ENCODE peak calls at places on chromosome 18, in eight cellular contexts. K is type B pancreatic cell, I is anterior cingulate cortex, W is left cardiac atrium, R is AML-193, Z is adipocyte, S is neural progenitor cell, V is lung. O is an unnamed sample.

GRCh38 chr18:9737814-9738160 is 29.7 kb downstream of the RAB31 start:
- DNase-seq in W (no peak), V (no peak), K (peak), Z (no peak), S (no peak), I (peak), R (no peak), O (no peak)

GRCh38 chr18:61965306-61965705 is 72.5 kb upstream of the RNF152 start:
- DNase-seq in S (no peak), V (no peak), R (no peak), K (no peak), I (no peak), Z (no peak), W (no peak), O (no peak)

GRCh38 chr18:13500891-13501887 is 225.2 kb downstream of the FAM210A start:
- DNase-seq in S (no peak), K (no peak), Z (peak), I (peak), V (peak), W (peak), R (no peak), O (peak)

GRCh38 chr18:415627-416612 is 84.6 kb downstream of the COLEC12 start:
- DNase-seq in K (no peak), I (no peak), R (no peak), V (no peak), W (no peak), Z (peak), S (no peak), O (no peak)

GRCh38 chr18:50665519-50665918 is 105.6 kb downstream of the MAPK4 start:
- DNase-seq in W (peak), I (no peak), Z (no peak), V (no peak), R (no peak), K (no peak), S (no peak), O (no peak)

GRCh38 chr18:39487932-39488331 is 1922.3 kb upstream of the CELF4 start:
- DNase-seq in S (no peak), K (no peak), R (no peak), Z (no peak), W (no peak), V (no peak), I (no peak), O (no peak)

GRCh38 chr18:62525611-62526010 is 2.8 kb downstream of the ZCCHC2 start:
- DNase-seq in Z (no peak), I (no peak), K (no peak), V (no peak), R (no peak), S (no peak), W (no peak), O (no peak)

GRCh38 chr18:5424903-5425302 is 118.9 kb downstream of the EPB41L3 start:
- DNase-seq in W (no peak), R (peak), V (no peak), S (peak), Z (peak), I (no peak), K (no peak), O (peak)

GRCh38 chr18:2978626-2979025 is 34.3 kb downstream of the LPIN2 start:
- DNase-seq in V (no peak), S (no peak), R (no peak), W (no peak), I (no peak), Z (peak), K (no peak), O (no peak)

GRCh38 chr18:70039186-70039585 is 91.5 kb upstream of the CD226 start:
- DNase-seq in Z (peak), W (no peak), I (no peak), R (no peak), V (no peak), K (no peak), S (no peak), O (no peak)

GRCh38 chr18:10055125-10055750 is 141.4 kb downstream of the VAPA start:
- DNase-seq in I (no peak), R (no peak), V (no peak), Z (no peak), W (no peak), K (no peak), S (no peak), O (no peak)

GRCh38 chr18:12283256-12283655 is 24.8 kb upstream of the TUBB6 start:
- DNase-seq in V (no peak), K (no peak), Z (no peak), W (no peak), S (peak), R (no peak), I (no peak), O (no peak)

GRCh38 chr18:48333563-48333962 is 75.6 kb downstream of the ZBTB7C start:
- DNase-seq in W (no peak), V (no peak), K (no peak), Z (no peak), I (no peak), R (no peak), S (peak), O (no peak)

GRCh38 chr18:24986611-24987270 is 365.2 kb downstream of the ZNF521 start:
- DNase-seq in K (no peak), R (no peak), I (no peak), S (peak), W (no peak), Z (peak), V (no peak), O (no peak)

GRCh38 chr18:9719421-9719981 is 11.4 kb downstream of the RAB31 start:
- DNase-seq in R (no peak), Z (peak), V (peak), W (no peak), I (no peak), S (no peak), K (no peak), O (no peak)

GRCh38 chr18:70371085-70371735 is 82.4 kb downstream of the SOCS6 start:
- DNase-seq in Z (no peak), R (no peak), V (no peak), S (no peak), W (no peak), I (no peak), K (no peak), O (no peak)

GRCh38 chr18:32707153-32707552 is 65.7 kb downstream of the KLHL14 start:
- DNase-seq in I (no peak), K (no peak), V (no peak), W (no peak), R (no peak), S (no peak), Z (no peak), O (peak)

GRCh38 chr18:11974741-11975325 is 6.5 kb upstream of the IMPA2 start:
- DNase-seq in I (no peak), W (no peak), V (no peak), S (no peak), Z (no peak), K (no peak), R (no peak), O (no peak)

GRCh38 chr18:52723456-52724065 is 383.6 kb downstream of the DCC start:
- DNase-seq in I (no peak), R (no peak), S (peak), W (no peak), V (no peak), K (no peak), Z (no peak), O (no peak)

GRCh38 chr18:58977223-58977622 is 112.5 kb downstream of the ZNF532 start:
- DNase-seq in K (no peak), S (no peak), Z (no peak), W (no peak), V (no peak), R (no peak), I (no peak), O (no peak)

GRCh38 chr18:66874812-66875474 is 271.1 kb upstream of the CDH19 start:
- DNase-seq in Z (no peak), R (no peak), K (no peak), W (no peak), V (no peak), S (no peak), I (no peak), O (peak)

GRCh38 chr18:13393338-13393737 is 174.8 kb downstream of the LDLRAD4 start:
- DNase-seq in R (no peak), I (no peak), Z (no peak), S (no peak), K (no peak), W (no peak), V (no peak), O (no peak)

GRCh38 chr18:50072146-50072545 is 122.8 kb downstream of the MYO5B start:
- DNase-seq in V (no peak), I (no peak), K (no peak), R (no peak), Z (no peak), W (no peak), S (no peak), O (no peak)

GRCh38 chr18:79483971-79484491 is 88.3 kb downstream of the NFATC1 start:
- DNase-seq in W (peak), K (no peak), R (no peak), Z (no peak), I (no peak), V (no peak), S (no peak), O (no peak)

GRCh38 chr18:47150824-47151366 is 595 bp upstream of the HDHD2 start:
- DNase-seq in W (no peak), Z (no peak), K (no peak), S (peak), R (no peak), V (no peak), I (no peak), O (no peak)

GRCh38 chr18:38368246-38368645 is 802.6 kb upstream of the CELF4 start:
- DNase-seq in W (no peak), V (no peak), S (no peak), R (no peak), K (no peak), Z (no peak), I (no peak), O (no peak)

GRCh38 chr18:63523660-63524059 is 18.5 kb upstream of the SERPINB12 start:
- DNase-seq in Z (no peak), K (no peak), W (no peak), R (no peak), I (no peak), S (no peak), V (no peak), O (no peak)

GRCh38 chr18:32289480-32290075 is 99.7 kb downstream of the MEP1B start:
- DNase-seq in V (peak), K (no peak), S (peak), Z (peak), I (peak), W (no peak), R (peak), O (peak)